ENCODE peak calls at places on chromosome 21, in nine cellular contexts. Z, G, Q, J, V, X, P, U and D are unnamed samples.

GRCh38 chr21:16709866-16710550 is 802.8 kb upstream of the CXADR start:
- DNase-seq in Z (no peak), G (peak), Q (no peak), J (no peak), V (no peak), X (no peak), P (peak), U (peak), D (no peak)

GRCh38 chr21:25062061-25062460 is 545.2 kb downstream of the MRPL39 start:
- DNase-seq in Z (no peak), G (no peak), Q (no peak), J (no peak), V (no peak), X (no peak), P (no peak), U (peak), D (no peak)

GRCh38 chr21:32813265-32813903 is 41.8 kb upstream of the PAXBP1 start:
- DNase-seq in Z (no peak), G (no peak), Q (no peak), J (no peak), V (no peak), X (no peak), P (no peak), U (no peak), D (no peak)

GRCh38 chr21:41956926-41957729 is 3.3 kb upstream of the C2CD2 start:
- DNase-seq in Z (no peak), G (no peak), Q (no peak), J (peak), V (no peak), X (peak), P (no peak), U (peak), D (no peak)

GRCh38 chr21:31354604-31355443 is 10.8 kb upstream of the TIAM1 start:
- DNase-seq in Z (peak), G (no peak), Q (peak), J (no peak), V (no peak), X (peak), P (no peak), U (peak), D (peak)

GRCh38 chr21:42721341-42721824 is 68.0 kb downstream of the PDE9A start:
- DNase-seq in Z (no peak), G (no peak), Q (no peak), J (no peak), V (no peak), X (no peak), P (peak), U (no peak), D (no peak)

GRCh38 chr21:45983981-45984551 is 2.5 kb downstream of the COL6A1 start:
- DNase-seq in Z (no peak), G (no peak), Q (no peak), J (peak), V (no peak), X (no peak), P (no peak), U (no peak), D (peak)

GRCh38 chr21:45169001-45169400 is 94.6 kb downstream of the ADARB1 start:
- DNase-seq in Z (no peak), G (no peak), Q (no peak), J (no peak), V (no peak), X (no peak), P (no peak), U (no peak), D (peak)

GRCh38 chr21:33007747-33008146 is 18.0 kb upstream of the OLIG2 start:
- DNase-seq in Z (no peak), G (no peak), Q (no peak), J (no peak), V (no peak), X (no peak), P (no peak), U (no peak), D (no peak)

GRCh38 chr21:42390193-42390592 is 5.7 kb downstream of the TMPRSS3 start:
- DNase-seq in Z (no peak), G (no peak), Q (no peak), J (no peak), V (no peak), X (no peak), P (no peak), U (no peak), D (no peak)

GRCh38 chr21:36132691-36133090 is 2.2 kb upstream of the CBR3 start:
- DNase-seq in Z (no peak), G (no peak), Q (no peak), J (no peak), V (no peak), X (no peak), P (no peak), U (no peak), D (peak)

GRCh38 chr21:36129219-36129618 is 5.7 kb upstream of the CBR3 start:
- DNase-seq in Z (no peak), G (no peak), Q (no peak), J (no peak), V (no peak), X (no peak), P (no peak), U (no peak), D (no peak)

GRCh38 chr21:36135391-36136094 is 664 bp downstream of the CBR3 start:
- DNase-seq in Z (no peak), G (peak), Q (peak), J (peak), V (peak), X (peak), P (no peak), U (peak), D (peak)

GRCh38 chr21:36134820-36135390 is at the start of gene CBR3:
- DNase-seq in Z (no peak), G (peak), Q (peak), J (peak), V (peak), X (peak), P (no peak), U (peak), D (peak)
- TF ChIP-seq POLR2A in Z (no peak), G (no peak), Q (no peak), J (no peak), V (no peak), X (peak), P (no peak), U (peak), D (peak)

GRCh38 chr21:37337179-37337578 is 29.4 kb upstream of the DYRK1A start:
- DNase-seq in Z (no peak), G (no peak), Q (no peak), J (no peak), V (no peak), X (no peak), P (no peak), U (no peak), D (no peak)

GRCh38 chr21:37337831-37338230 is 28.7 kb upstream of the DYRK1A start:
- DNase-seq in Z (no peak), G (no peak), Q (no peak), J (no peak), V (no peak), X (no peak), P (no peak), U (no peak), D (no peak)

GRCh38 chr21:37341254-37341960 is 25.2 kb upstream of the DYRK1A start:
- DNase-seq in Z (no peak), G (no peak), Q (no peak), J (no peak), V (no peak), X (no peak), P (no peak), U (peak), D (no peak)

GRCh38 chr21:37339527-37339889 is 27.1 kb upstream of the DYRK1A start:
- DNase-seq in Z (no peak), G (no peak), Q (no peak), J (no peak), V (no peak), X (no peak), P (no peak), U (no peak), D (no peak)

DNA sequence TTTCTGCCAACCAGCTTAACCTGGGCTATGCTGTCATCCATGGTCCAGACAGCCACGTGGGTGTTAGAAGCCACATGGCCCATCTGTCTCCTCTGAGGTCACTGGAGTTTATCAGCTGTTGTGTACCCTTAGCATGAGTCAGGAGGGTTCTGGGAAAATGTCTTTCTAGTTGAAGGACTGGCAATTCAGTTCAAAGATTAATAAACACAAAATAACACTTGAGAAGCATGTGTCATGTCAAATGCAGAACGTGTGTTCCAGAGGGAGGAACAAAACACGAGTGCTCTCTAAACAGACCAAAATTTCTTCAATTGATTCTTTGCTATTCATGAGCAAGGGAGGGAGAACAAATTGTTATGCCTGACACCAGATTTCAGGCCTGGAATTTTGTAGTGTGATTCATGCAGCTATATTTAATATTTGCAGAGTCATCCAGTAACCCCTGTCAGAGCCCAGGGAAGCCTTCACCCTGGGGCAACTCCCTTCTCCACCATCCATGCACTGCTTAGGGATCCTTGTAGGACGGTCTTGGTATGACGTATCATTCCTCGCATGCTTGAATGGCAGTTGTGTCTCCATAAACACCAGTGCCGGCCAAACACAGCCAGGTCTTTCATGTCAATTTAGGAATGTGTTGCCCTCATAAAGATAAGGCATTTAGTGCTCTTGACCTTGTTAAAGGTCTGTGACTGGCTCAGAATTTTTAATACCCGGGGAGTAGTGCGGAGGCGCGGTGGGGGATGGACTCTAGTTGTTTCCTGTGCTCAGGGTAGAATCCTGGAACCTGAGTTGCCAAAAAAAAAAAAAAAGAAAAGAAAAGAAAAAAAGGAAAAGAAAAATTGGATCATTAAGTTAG is 27.7 kb upstream of the DYRK1A start:
- DNase-seq in Z (peak), G (no peak), Q (no peak), J (no peak), V (no peak), X (peak), P (peak), U (peak), D (no peak)
- H3K4me3 ChIP-seq in Z (peak), G (no peak), Q (no peak), J (no peak), V (no peak), X (peak), P (no peak), U (peak), D (no peak)

GRCh38 chr21:35711661-35712060 is 348.7 kb downstream of the SETD4 start:
- DNase-seq in Z (no peak), G (no peak), Q (no peak), J (no peak), V (no peak), X (no peak), P (no peak), U (no peak), D (no peak)

GRCh38 chr21:35703704-35704103 is 356.6 kb downstream of the SETD4 start:
- DNase-seq in Z (no peak), G (no peak), Q (no peak), J (no peak), V (no peak), X (no peak), P (no peak), U (no peak), D (no peak)

GRCh38 chr21:35711213-35711612 is 349.1 kb downstream of the SETD4 start:
- DNase-seq in Z (no peak), G (no peak), Q (no peak), J (no peak), V (no peak), X (no peak), P (no peak), U (no peak), D (no peak)

GRCh38 chr21:35705237-35705887 is 355.0 kb downstream of the SETD4 start:
- DNase-seq in Z (no peak), G (no peak), Q (no peak), J (no peak), V (no peak), X (no peak), P (no peak), U (no peak), D (no peak)

GRCh38 chr21:35705888-35706287 is 354.4 kb downstream of the SETD4 start:
- DNase-seq in Z (no peak), G (no peak), Q (no peak), J (no peak), V (no peak), X (no peak), P (no peak), U (no peak), D (no peak)
- TF ChIP-seq CTCF in Z (no peak), G (no peak), Q (no peak), J (no peak), V (no peak), X (no peak), P (no peak), U (no peak), D (no peak)

GRCh38 chr21:39348355-39349210 is at the start of gene HMGN1:
- DNase-seq in Z (no peak), G (peak), Q (peak), J (peak), V (peak), X (peak), P (peak), U (peak), D (peak)
- TF ChIP-seq POLR2A in Z (no peak), G (no peak), Q (no peak), J (peak), V (peak), X (peak), P (no peak), U (peak), D (peak)